ENCODE peak calls at places on chromosome 14, in five cellular contexts. G, O, R, L and B are unnamed samples.

GRCh38 chr14:55913324-55914035 is 204.7 kb upstream of the PELI2 start:
- DNase-seq in R (no peak), G (no peak), L (no peak), O (no peak), B (no peak)

GRCh38 chr14:36513451-36514277 is 6.4 kb downstream of the NKX2-1 start:
- DNase-seq in O (no peak), L (no peak), G (no peak), R (no peak), B (no peak)

GRCh38 chr14:64296561-64296960 is 2.4 kb upstream of the ESR2 start:
- DNase-seq in R (no peak), O (no peak), G (no peak), L (no peak), B (no peak)

GRCh38 chr14:64115401-64115800 is 178.8 kb downstream of the ESR2 start:
- DNase-seq in L (no peak), G (no peak), R (no peak), O (no peak), B (no peak)

GRCh38 chr14:63596998-63597658 is 44.5 kb downstream of the WDR89 start:
- DNase-seq in O (no peak), G (no peak), L (no peak), R (no peak), B (no peak)

GRCh38 chr14:93337143-93337753 is 4.4 kb upstream of the BTBD7 start:
- DNase-seq in O (no peak), L (no peak), R (no peak), G (no peak), B (no peak)

GRCh38 chr14:80491131-80491530 is 279.8 kb upstream of the DIO2 start:
- DNase-seq in R (peak), G (peak), L (peak), O (no peak), B (peak)

GRCh38 chr14:93712838-93713724 is 75.2 kb downstream of the PRIMA1 start:
- DNase-seq in O (no peak), G (peak), L (no peak), R (no peak), B (no peak)

GRCh38 chr14:72801381-72801812 is 92.5 kb downstream of the DPF3 start:
- DNase-seq in G (peak), L (peak), O (no peak), R (no peak), B (no peak)

GRCh38 chr14:23704890-23705289 is 68.7 kb downstream of the DHRS2 start:
- DNase-seq in L (no peak), G (no peak), R (no peak), O (no peak), B (no peak)

GRCh38 chr14:103422981-103423600 is 37.9 kb downstream of the MARK3 start:
- DNase-seq in G (peak), R (no peak), O (no peak), L (peak), B (no peak)

GRCh38 chr14:92495041-92495440 is 18.5 kb upstream of the RIN3 start:
- DNase-seq in O (no peak), R (no peak), G (peak), L (no peak), B (peak)

GRCh38 chr14:103427485-103428443 is 42.5 kb downstream of the MARK3 start:
- DNase-seq in R (no peak), G (peak), O (no peak), L (peak), B (peak)

GRCh38 chr14:72965249-72965648 is 39.0 kb downstream of the DCAF4 start:
- DNase-seq in G (peak), L (no peak), R (no peak), O (no peak), B (no peak)

GRCh38 chr14:101364503-101365328 is 196.6 kb upstream of the DIO3 start:
- DNase-seq in L (no peak), O (no peak), G (peak), R (no peak), B (no peak)

GRCh38 chr14:103871596-103872480 is 24.5 kb upstream of the PPP1R13B start:
- DNase-seq in L (no peak), R (no peak), G (peak), O (peak), B (no peak)

GRCh38 chr14:61620130-61620946 is 75.0 kb upstream of the HIF1A start:
- DNase-seq in O (no peak), R (no peak), L (peak), G (peak), B (no peak)